ENCODE peak calls at places on chromosomes 13 and 19, in ten cellular contexts. N is WTC11; F is activated CD8-positive, alpha-beta T cell treated with anti-CD3 and anti-CD28 coated beads, Interleukin-2, amount 10 ng/mL, durations not matched to agents 7 days and 5 days; O is T-helper 17 cell; C is naive thymus-derived CD8-positive, alpha-beta T cell; M is upper lobe of right lung; U is Panc1; X is upper lobe of left lung; A is pancreas; L is activated naive CD8-positive, alpha-beta T cell treated with anti-CD3 and anti-CD28 coated beads, Interleukin-2, amount 10 ng/mL, durations not matched to agents 7 days and 5 days. S is an unnamed sample.

GRCh38 chr19:17973759-17974158 is 6.9 kb downstream of the KCNN1 start:
- ATAC-seq in N (no peak), F (no peak), O (no peak), C (no peak), M (peak), U (no peak), X (no peak), A (no peak), L (no peak), S (no peak)

GRCh38 chr19:51022526-51022925 is 3.0 kb upstream of the KLK10 start:
- ATAC-seq in N (no peak), F (no peak), O (no peak), C (no peak), M (no peak), U (no peak), X (no peak), A (no peak), L (no peak), S (no peak)

GRCh38 chr19:6439743-6440142 is 6.2 kb upstream of the SLC25A41 start:
- ATAC-seq in N (no peak), F (no peak), O (no peak), C (no peak), M (no peak), U (no peak), X (no peak), A (no peak), L (no peak), S (no peak)

GRCh38 chr13:52459668-52460067 is 4.4 kb downstream of the CKAP2 start:
- ATAC-seq in N (no peak), F (no peak), O (no peak), C (no peak), M (no peak), U (no peak), X (no peak), A (no peak), L (no peak), S (no peak)

GRCh38 chr13:107373551-107373950 is 805.6 kb upstream of the ARGLU1 start:
- ATAC-seq in N (peak), F (no peak), O (no peak), C (no peak), M (peak), U (no peak), X (no peak), A (no peak), L (no peak), S (peak)

GRCh38 chr13:77325371-77325941 is 1.4 kb downstream of the MYCBP2 start:
- ATAC-seq in N (no peak), F (no peak), O (no peak), C (no peak), M (no peak), U (no peak), X (no peak), A (no peak), L (no peak), S (no peak)

GRCh38 chr13:80048802-80049201 is 292.1 kb downstream of the SPRY2 start:
- ATAC-seq in N (peak), F (peak), O (peak), C (peak), M (peak), U (peak), X (peak), A (peak), L (peak), S (peak)

GRCh38 chr19:28727835-28728159 is 485.2 kb downstream of the UQCRFS1 start:
- ATAC-seq in N (no peak), F (no peak), O (no peak), C (no peak), M (no peak), U (no peak), X (no peak), A (no peak), L (no peak), S (no peak)

GRCh38 chr13:93218583-93218982 is 8.0 kb upstream of the GPC6 start:
- ATAC-seq in N (no peak), F (no peak), O (no peak), C (no peak), M (no peak), U (no peak), X (no peak), A (no peak), L (no peak), S (no peak)

GRCh38 chr19:52566588-52566987 is 3.5 kb upstream of the ZNF701 start:
- ATAC-seq in N (no peak), F (no peak), O (no peak), C (no peak), M (no peak), U (peak), X (no peak), A (no peak), L (no peak), S (no peak)

S was measured in SK-N-SH treated with all-trans-retinoic acid at 6 μM for 48 hours.